ENCODE peak calls at places on chromosome 19, in six cellular contexts. M, C, E, B, D and S are unnamed samples.

GRCh38 chr19:38039966-38040365 is 133.0 kb downstream of the SIPA1L3 start:
- DNase-seq in M (no peak), C (peak), E (no peak), B (no peak), D (peak), S (peak)

GRCh38 chr19:1237754-1238372 is at the start of gene CBARP:
- DNase-seq in M (no peak), C (peak), E (no peak), B (no peak), D (peak), S (no peak)

GRCh38 chr19:45356760-45357444 is 13.5 kb downstream of the ERCC2 start:
- DNase-seq in M (no peak), C (no peak), E (no peak), B (no peak), D (no peak), S (no peak)

GRCh38 chr19:6761053-6761676 is 6.1 kb downstream of the SH2D3A start:
- DNase-seq in M (no peak), C (peak), E (no peak), B (no peak), D (no peak), S (no peak)

GRCh38 chr19:11268783-11269267 is 6.5 kb upstream of the DOCK6 start:
- DNase-seq in M (no peak), C (peak), E (no peak), B (peak), D (peak), S (peak)

GRCh38 chr19:13029893-13030292 is 34.6 kb downstream of the NFIX start:
- DNase-seq in M (no peak), C (peak), E (no peak), B (no peak), D (no peak), S (peak)

GRCh38 chr19:29098863-29099481 is 114.0 kb downstream of the UQCRFS1 start:
- DNase-seq in M (no peak), C (peak), E (no peak), B (peak), D (peak), S (peak)

GRCh38 chr19:17105548-17105947 is 30.0 kb downstream of the MYO9B start:
- DNase-seq in M (no peak), C (no peak), E (no peak), B (no peak), D (no peak), S (no peak)

GRCh38 chr19:45607071-45608029 is 5.3 kb upstream of the GPR4 start:
- DNase-seq in M (no peak), C (peak), E (peak), B (peak), D (peak), S (peak)

GRCh38 chr19:29290853-29291252 is 77.9 kb upstream of the UQCRFS1 start:
- DNase-seq in M (no peak), C (no peak), E (no peak), B (no peak), D (no peak), S (no peak)

GRCh38 chr19:17026041-17026658 is 460 bp downstream of the CPAMD8 start:
- DNase-seq in M (no peak), C (no peak), E (peak), B (no peak), D (no peak), S (no peak)

GRCh38 chr19:45428385-45429231 is 4.9 kb upstream of the ERCC1 start:
- DNase-seq in M (peak), C (peak), E (peak), B (peak), D (peak), S (peak)

GRCh38 chr19:19997656-19998268 is 41.5 kb downstream of the ZNF682 start:
- DNase-seq in M (peak), C (no peak), E (no peak), B (peak), D (no peak), S (no peak)

GRCh38 chr19:10899171-10899653 is 27.9 kb downstream of the CARM1 start:
- DNase-seq in M (no peak), C (peak), E (no peak), B (peak), D (no peak), S (no peak)

GRCh38 chr19:20179946-20180345 is 12.9 kb downstream of the ZNF486 start:
- DNase-seq in M (no peak), C (no peak), E (no peak), B (no peak), D (peak), S (no peak)

GRCh38 chr19:50252111-50252886 is 48.9 kb downstream of the MYH14 start:
- DNase-seq in M (no peak), C (peak), E (no peak), B (no peak), D (no peak), S (peak)

GRCh38 chr19:51468545-51468920 is 9.8 kb upstream of the CEACAM18 start:
- DNase-seq in M (no peak), C (no peak), E (no peak), B (no peak), D (no peak), S (no peak)

GRCh38 chr19:47241919-47242644 is 11.1 kb upstream of the BBC3 start:
- DNase-seq in M (no peak), C (no peak), E (no peak), B (no peak), D (no peak), S (peak)

GRCh38 chr19:38298841-38299680 is 5.0 kb upstream of the C19orf33 start:
- DNase-seq in M (no peak), C (peak), E (no peak), B (no peak), D (peak), S (no peak)

GRCh38 chr19:5592531-5592930 is 24.8 kb upstream of the TINCR start:
- DNase-seq in M (no peak), C (no peak), E (no peak), B (no peak), D (no peak), S (no peak)

GRCh38 chr19:15449620-15450527 is at the start of gene WIZ:
- DNase-seq in M (peak), C (peak), E (peak), B (peak), D (peak), S (peak)

GRCh38 chr19:17107546-17108452 is 32.2 kb downstream of the MYO9B start:
- DNase-seq in M (no peak), C (peak), E (no peak), B (peak), D (peak), S (peak)

GRCh38 chr19:28046932-28047331 is 1166.0 kb downstream of the UQCRFS1 start:
- DNase-seq in M (no peak), C (no peak), E (no peak), B (no peak), D (no peak), S (no peak)

GRCh38 chr19:10603084-10603872 is 16.2 kb upstream of the AP1M2 start:
- DNase-seq in M (peak), C (no peak), E (no peak), B (peak), D (no peak), S (peak)

GRCh38 chr19:2810141-2811091 is 9.3 kb upstream of the ZNF554 start:
- DNase-seq in M (no peak), C (no peak), E (no peak), B (no peak), D (no peak), S (no peak)

GRCh38 chr19:1264801-1265610 is 4.1 kb upstream of the CIRBP start:
- DNase-seq in M (no peak), C (peak), E (no peak), B (peak), D (peak), S (peak)

DNA sequence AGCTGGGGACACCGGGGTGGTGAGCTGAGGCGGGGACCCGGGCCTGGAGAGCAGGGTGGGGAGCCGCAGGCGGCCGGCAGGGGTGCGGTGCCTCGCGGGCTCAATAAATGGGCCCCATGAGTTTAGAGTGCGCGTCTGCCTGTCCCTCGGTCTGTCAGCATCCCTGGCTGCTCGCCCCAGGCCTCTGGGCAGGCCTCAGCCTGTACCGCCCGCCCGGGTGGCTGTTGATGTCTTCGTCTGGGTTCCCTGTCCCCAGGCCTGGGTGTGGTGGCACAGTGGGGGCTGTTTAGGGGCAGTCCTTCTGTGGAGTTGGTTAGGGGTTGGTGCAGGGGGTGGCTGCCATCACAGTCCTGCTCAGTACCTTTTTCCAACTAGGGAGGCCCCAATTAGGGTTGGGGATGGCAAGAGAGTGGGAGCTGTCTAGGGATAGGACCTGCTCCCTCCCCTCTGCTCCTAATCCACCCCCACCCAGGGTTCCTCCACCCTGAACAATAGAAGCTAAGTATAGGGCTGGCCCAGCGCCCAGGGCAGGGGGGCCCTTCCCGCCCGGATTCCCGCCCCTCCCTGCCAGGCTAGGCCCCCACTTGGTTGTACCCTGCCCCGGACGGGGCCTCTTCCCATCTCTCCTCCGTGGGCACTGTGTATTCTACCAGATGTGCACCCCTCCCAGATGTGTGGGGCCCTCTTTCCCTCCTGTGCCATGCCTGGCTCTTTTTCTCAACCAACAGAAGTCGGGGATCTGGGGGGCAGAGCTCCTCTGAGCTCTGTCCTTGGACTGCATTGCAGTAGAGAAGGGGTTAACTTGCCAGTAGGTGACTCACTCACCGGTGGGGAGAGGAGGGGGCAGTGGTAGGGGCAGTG is 12.4 kb downstream of the CIC start:
- DNase-seq in M (no peak), C (no peak), E (no peak), B (peak), D (peak), S (peak)
- TF ChIP-seq CTCF in M (no peak), C (no peak), E (peak), B (no peak), D (no peak), S (peak)

GRCh38 chr19:31548941-31549340 is 199.7 kb upstream of the TSHZ3 start:
- DNase-seq in M (no peak), C (no peak), E (no peak), B (no peak), D (peak), S (peak)
- TF ChIP-seq CTCF in M (no peak), C (peak), E (peak), B (peak), D (peak), S (peak)

DNA sequence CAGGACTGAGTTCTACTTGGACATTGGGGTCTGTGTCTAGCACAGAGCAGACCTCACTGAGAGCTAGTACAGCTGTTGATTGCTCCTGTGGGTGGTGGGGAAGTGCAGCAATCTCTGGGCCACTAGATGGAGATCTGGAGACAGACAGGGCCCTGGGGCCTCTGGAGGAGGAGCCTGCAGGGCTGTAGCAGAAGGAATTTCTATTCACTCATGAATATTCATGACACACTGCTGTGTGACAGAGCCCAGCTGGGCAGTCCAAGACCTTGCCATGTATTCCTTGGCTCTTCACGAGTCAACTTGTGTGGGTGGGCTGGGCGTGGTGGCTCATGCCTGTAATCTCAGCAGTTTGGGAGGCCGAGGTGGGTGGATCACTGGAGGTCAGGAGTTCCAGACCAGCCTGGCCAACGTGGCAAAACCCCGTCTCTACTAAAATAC is 37.5 kb downstream of the SUGP2 start:
- DNase-seq in M (no peak), C (peak), E (no peak), B (peak), D (peak), S (peak)
- TF ChIP-seq CTCF in M (no peak), C (peak), E (peak), B (no peak), D (peak), S (peak)

GRCh38 chr19:48330012-48330681 is 4.8 kb downstream of the EMP3 start:
- DNase-seq in M (peak), C (no peak), E (peak), B (peak), D (no peak), S (no peak)
- TF ChIP-seq CTCF in M (no peak), C (no peak), E (peak), B (no peak), D (no peak), S (no peak)

GRCh38 chr19:14315433-14315832 is 65.8 kb upstream of the ADGRE5 start:
- DNase-seq in M (no peak), C (no peak), E (no peak), B (no peak), D (no peak), S (no peak)
- TF ChIP-seq CTCF in M (no peak), C (peak), E (peak), B (no peak), D (no peak), S (no peak)

DNA sequence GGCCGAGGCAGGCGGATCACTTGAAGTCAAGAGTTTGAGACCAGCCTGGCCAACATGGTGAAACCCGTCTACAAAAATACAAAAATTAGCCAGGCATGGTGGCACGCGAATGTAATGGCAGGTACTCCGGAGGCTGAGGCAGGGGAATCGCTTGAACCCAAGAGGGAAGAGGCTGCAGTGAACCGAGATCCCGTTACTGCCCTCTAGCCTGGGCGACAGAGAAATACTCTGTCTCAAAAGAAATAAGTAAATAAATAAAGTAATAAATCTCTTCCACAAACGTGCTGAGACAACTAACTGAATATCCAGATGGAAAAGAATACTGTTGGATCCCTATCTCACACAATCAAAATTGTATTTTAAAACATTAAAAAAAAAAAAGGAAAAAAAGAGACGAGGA is 807 bp upstream of the ZNF813 start:
- DNase-seq in M (no peak), C (no peak), E (no peak), B (no peak), D (no peak), S (no peak)
- TF ChIP-seq CTCF in M (no peak), C (no peak), E (peak), B (no peak), D (no peak), S (no peak)

GRCh38 chr19:54096642-54097106 is 3.9 kb downstream of the OSCAR start:
- DNase-seq in M (no peak), C (peak), E (no peak), B (no peak), D (peak), S (peak)
- TF ChIP-seq CTCF in M (no peak), C (peak), E (no peak), B (no peak), D (peak), S (peak)

DNA sequence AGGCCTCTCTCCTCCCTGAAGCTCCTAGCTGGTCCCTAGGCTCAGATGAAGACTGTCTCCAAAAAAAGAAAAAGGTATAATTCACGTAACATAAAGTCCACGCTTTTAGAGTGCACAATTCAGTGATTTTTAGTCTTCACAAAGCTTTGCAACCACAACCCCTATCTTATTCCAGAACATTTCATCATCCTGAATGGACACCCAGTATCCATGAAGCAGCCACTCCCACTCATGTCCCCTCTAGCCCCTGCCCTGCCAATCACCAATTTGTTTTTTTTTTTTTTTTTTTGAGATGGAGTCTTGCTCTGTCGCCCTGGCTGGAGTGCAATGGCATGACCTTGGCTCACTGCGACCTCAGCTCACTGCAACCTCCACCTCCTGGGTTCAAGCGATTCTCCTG is 7.6 kb downstream of the RPL28 start:
- DNase-seq in M (no peak), C (no peak), E (no peak), B (no peak), D (no peak), S (no peak)
- TF ChIP-seq CTCF in M (no peak), C (no peak), E (no peak), B (no peak), D (no peak), S (no peak)

GRCh38 chr19:7833225-7834156 is 3.5 kb downstream of the EVI5L start:
- DNase-seq in M (no peak), C (peak), E (no peak), B (peak), D (peak), S (peak)
- TF ChIP-seq CTCF in M (no peak), C (no peak), E (no peak), B (no peak), D (no peak), S (no peak)